ENCODE peak calls at places on chromosome 11, in four cellular contexts. One of them, this sample, is unnamed.

GRCh38 chr11:35347921-35348331 is 71.4 kb downstream of the SLC1A2 start:
- DNase-seq in endothelial cell of umbilical vein: no peak
- DNase-seq in stomach: no peak
- DNase-seq in breast epithelium: peak
- DNase-seq in this sample: no peak

GRCh38 chr11:441418-442274 is at the start of gene ANO9:
- DNase-seq in breast epithelium: peak
- DNase-seq in stomach: peak
- DNase-seq in endothelial cell of umbilical vein: no peak
- DNase-seq in this sample: peak

GRCh38 chr11:41245184-41245583 is 214.3 kb downstream of the LRRC4C start:
- DNase-seq in endothelial cell of umbilical vein: no peak
- DNase-seq in stomach: no peak
- DNase-seq in breast epithelium: no peak
- DNase-seq in this sample: no peak

GRCh38 chr11:11149671-11150459 is 203.2 kb downstream of the CSNK2A3 start:
- DNase-seq in endothelial cell of umbilical vein: no peak
- DNase-seq in breast epithelium: no peak
- DNase-seq in stomach: no peak
- DNase-seq in this sample: no peak

GRCh38 chr11:86983071-86983488 is 27.9 kb upstream of the FZD4 start:
- DNase-seq in breast epithelium: peak
- DNase-seq in endothelial cell of umbilical vein: peak
- DNase-seq in stomach: peak
- DNase-seq in this sample: no peak

GRCh38 chr11:120545813-120546212 is 34.3 kb downstream of the GRIK4 start:
- DNase-seq in breast epithelium: no peak
- DNase-seq in stomach: no peak
- DNase-seq in endothelial cell of umbilical vein: no peak
- DNase-seq in this sample: no peak

GRCh38 chr11:65089621-65090020 is 5.6 kb downstream of the ZFPL1 start:
- DNase-seq in endothelial cell of umbilical vein: no peak
- DNase-seq in breast epithelium: no peak
- DNase-seq in stomach: no peak
- DNase-seq in this sample: no peak

GRCh38 chr11:110176366-110177056 is 83.3 kb downstream of the ZC3H12C start:
- DNase-seq in breast epithelium: no peak
- DNase-seq in endothelial cell of umbilical vein: no peak
- DNase-seq in stomach: no peak
- DNase-seq in this sample: no peak

GRCh38 chr11:102493524-102493923 is 37.0 kb downstream of the MMP7 start:
- DNase-seq in stomach: no peak
- DNase-seq in endothelial cell of umbilical vein: no peak
- DNase-seq in breast epithelium: no peak
- DNase-seq in this sample: no peak

GRCh38 chr11:61041755-61042518 is 60.4 kb upstream of the CD5 start:
- DNase-seq in stomach: peak
- DNase-seq in breast epithelium: no peak
- DNase-seq in endothelial cell of umbilical vein: peak
- DNase-seq in this sample: no peak

GRCh38 chr11:102810943-102811528 is 13.1 kb upstream of the MMP1 start:
- DNase-seq in stomach: no peak
- DNase-seq in endothelial cell of umbilical vein: peak
- DNase-seq in breast epithelium: no peak
- DNase-seq in this sample: no peak

GRCh38 chr11:46391578-46392420 is at the start of gene CHRM4:
- DNase-seq in stomach: no peak
- DNase-seq in breast epithelium: no peak
- DNase-seq in endothelial cell of umbilical vein: peak
- DNase-seq in this sample: no peak

GRCh38 chr11:20110908-20111669 is 49.2 kb downstream of the DBX1 start:
- DNase-seq in endothelial cell of umbilical vein: peak
- DNase-seq in stomach: peak
- DNase-seq in breast epithelium: peak
- DNase-seq in this sample: peak

GRCh38 chr11:10489444-10489785 is 34.4 kb downstream of the AMPD3 start:
- DNase-seq in endothelial cell of umbilical vein: no peak
- DNase-seq in breast epithelium: no peak
- DNase-seq in stomach: no peak
- DNase-seq in this sample: no peak

GRCh38 chr11:101458161-101458560 is 125.6 kb downstream of the TRPC6 start:
- DNase-seq in endothelial cell of umbilical vein: no peak
- DNase-seq in stomach: no peak
- DNase-seq in breast epithelium: no peak
- DNase-seq in this sample: no peak

GRCh38 chr11:3855808-3856491 is 486 bp downstream of the STIM1 start:
- DNase-seq in stomach: peak
- DNase-seq in breast epithelium: no peak
- DNase-seq in endothelial cell of umbilical vein: peak
- DNase-seq in this sample: peak

GRCh38 chr11:36478700-36479329 is 31.3 kb downstream of the TRAF6 start:
- DNase-seq in endothelial cell of umbilical vein: peak
- DNase-seq in stomach: no peak
- DNase-seq in breast epithelium: no peak
- DNase-seq in this sample: peak

GRCh38 chr11:35488117-35488516 is 37.3 kb downstream of the PAMR1 start:
- DNase-seq in endothelial cell of umbilical vein: no peak
- DNase-seq in breast epithelium: peak
- DNase-seq in stomach: no peak
- DNase-seq in this sample: no peak

GRCh38 chr11:130999086-130999485 is 82.8 kb upstream of the SNX19 start:
- DNase-seq in breast epithelium: no peak
- DNase-seq in stomach: no peak
- DNase-seq in endothelial cell of umbilical vein: peak
- DNase-seq in this sample: no peak

GRCh38 chr11:47587733-47588326 is 1.4 kb downstream of the FAM180B start:
- DNase-seq in stomach: no peak
- DNase-seq in endothelial cell of umbilical vein: no peak
- DNase-seq in breast epithelium: no peak
- DNase-seq in this sample: peak

GRCh38 chr11:45025716-45026492 is 75.2 kb upstream of the TP53I11 start:
- DNase-seq in breast epithelium: no peak
- DNase-seq in stomach: no peak
- DNase-seq in endothelial cell of umbilical vein: peak
- DNase-seq in this sample: peak

GRCh38 chr11:78802058-78802633 is 227.5 kb upstream of the NARS2 start:
- DNase-seq in breast epithelium: no peak
- DNase-seq in endothelial cell of umbilical vein: no peak
- DNase-seq in stomach: peak
- DNase-seq in this sample: no peak

GRCh38 chr11:43278302-43278956 is 33.4 kb upstream of the API5 start:
- DNase-seq in stomach: no peak
- DNase-seq in endothelial cell of umbilical vein: peak
- DNase-seq in breast epithelium: no peak
- DNase-seq in this sample: no peak

GRCh38 chr11:61918251-61919112 is 1.1 kb upstream of the RAB3IL1 start:
- DNase-seq in breast epithelium: peak
- DNase-seq in endothelial cell of umbilical vein: no peak
- DNase-seq in stomach: no peak
- DNase-seq in this sample: no peak

GRCh38 chr11:37248145-37248544 is 650.1 kb upstream of the RAG2 start:
- DNase-seq in endothelial cell of umbilical vein: no peak
- DNase-seq in stomach: no peak
- DNase-seq in breast epithelium: no peak
- DNase-seq in this sample: no peak

GRCh38 chr11:63999349-64000025 is 13.2 kb downstream of the OTUB1 start:
- DNase-seq in breast epithelium: peak
- DNase-seq in stomach: peak
- DNase-seq in endothelial cell of umbilical vein: no peak
- DNase-seq in this sample: no peak

GRCh38 chr11:57650739-57651090 is 1.0 kb upstream of the YPEL4 start:
- DNase-seq in endothelial cell of umbilical vein: no peak
- DNase-seq in breast epithelium: no peak
- DNase-seq in stomach: no peak
- DNase-seq in this sample: no peak
- TF ChIP-seq POLR2AphosphoS5 in endothelial cell of umbilical vein: no peak
- TF ChIP-seq POLR2AphosphoS5 in breast epithelium: no peak
- TF ChIP-seq POLR2AphosphoS5 in stomach: no peak
- TF ChIP-seq POLR2AphosphoS5 in this sample: no peak

GRCh38 chr11:134119094-134119493 is 50.2 kb downstream of the JAM3 start:
- DNase-seq in endothelial cell of umbilical vein: peak
- DNase-seq in stomach: no peak
- DNase-seq in breast epithelium: no peak
- DNase-seq in this sample: no peak
- H3K27ac ChIP-seq in endothelial cell of umbilical vein: peak
- H3K27ac ChIP-seq in stomach: no peak
- H3K27ac ChIP-seq in breast epithelium: peak
- H3K27ac ChIP-seq in this sample: no peak

DNA sequence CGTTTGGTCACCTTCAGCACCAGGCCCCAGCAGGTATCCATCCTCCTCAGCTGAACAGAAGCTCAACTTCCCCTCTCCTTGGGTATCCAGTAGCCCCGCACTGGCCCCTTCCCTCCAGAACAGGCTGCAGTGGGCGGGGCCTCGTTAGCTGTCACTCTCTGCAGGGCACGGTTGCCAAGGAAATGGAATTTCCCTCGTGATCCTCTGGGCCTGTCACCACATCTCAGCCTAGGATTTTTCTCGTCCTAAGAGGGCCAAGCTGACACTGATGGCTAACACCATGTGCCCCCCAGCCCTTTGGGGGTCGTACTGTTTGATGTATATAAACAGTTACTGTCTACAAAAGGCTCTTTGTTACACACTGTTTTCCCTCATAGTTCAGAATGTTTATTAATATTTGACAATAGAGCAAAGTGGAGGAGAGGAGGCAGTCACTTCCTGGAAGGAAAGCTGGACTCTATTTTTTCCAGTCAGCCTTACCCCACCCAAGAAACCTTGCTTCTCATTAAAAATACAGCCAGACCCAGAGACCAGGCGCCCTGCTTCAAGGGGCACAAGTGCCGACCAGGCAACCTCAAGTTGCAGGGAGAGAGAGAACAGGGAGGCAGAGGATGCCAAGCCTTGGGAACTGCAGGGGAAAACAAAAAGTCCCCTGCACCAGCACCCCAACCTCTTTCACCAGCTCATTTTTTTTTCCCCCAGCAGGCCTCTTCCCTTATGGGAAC is 44.5 kb downstream of the FEZ1 start:
- DNase-seq in breast epithelium: no peak
- DNase-seq in stomach: peak
- DNase-seq in endothelial cell of umbilical vein: peak
- DNase-seq in this sample: no peak
- TF ChIP-seq POLR2AphosphoS5 in breast epithelium: no peak
- TF ChIP-seq POLR2AphosphoS5 in stomach: no peak
- TF ChIP-seq POLR2AphosphoS5 in endothelial cell of umbilical vein: no peak
- TF ChIP-seq POLR2AphosphoS5 in this sample: no peak

DNA sequence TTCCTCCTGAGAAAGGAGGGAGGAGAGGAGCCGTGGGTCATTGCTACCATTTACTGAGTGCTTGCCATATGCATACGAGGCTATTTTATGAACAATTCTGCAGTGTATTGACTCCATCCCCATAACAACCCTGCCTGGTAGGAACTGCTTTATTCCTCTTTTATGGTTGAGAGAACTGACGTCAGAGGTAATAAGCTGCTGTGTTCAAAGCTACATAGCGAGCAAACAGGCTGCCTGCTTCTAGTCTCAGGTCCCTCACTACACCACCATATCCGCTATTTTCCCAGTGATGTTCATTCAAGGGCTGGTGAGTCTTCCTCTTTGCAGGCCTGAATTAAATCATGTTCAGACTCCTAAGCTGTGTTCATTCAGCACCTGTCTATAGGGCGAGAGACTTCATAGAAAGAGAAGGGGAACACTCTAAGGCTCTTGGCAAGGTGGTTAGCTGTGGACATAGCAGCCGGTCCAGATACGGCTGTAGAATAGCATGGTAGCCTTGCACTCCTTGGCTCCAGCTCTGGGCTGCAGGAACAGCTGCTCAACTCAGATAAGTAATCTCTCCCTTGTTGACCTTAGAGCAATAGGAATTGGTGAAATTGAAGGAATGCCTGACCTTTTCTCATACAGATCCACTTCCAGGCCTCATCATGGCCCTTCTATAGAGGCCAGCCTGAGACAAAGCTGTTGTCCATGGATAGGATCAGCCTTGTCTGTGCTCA is 82.6 kb downstream of the MICAL2 start:
- DNase-seq in stomach: no peak
- DNase-seq in endothelial cell of umbilical vein: no peak
- DNase-seq in breast epithelium: no peak
- DNase-seq in this sample: no peak
- H3K27ac ChIP-seq in stomach: no peak
- H3K27ac ChIP-seq in endothelial cell of umbilical vein: no peak
- H3K27ac ChIP-seq in breast epithelium: no peak
- H3K27ac ChIP-seq in this sample: no peak

DNA sequence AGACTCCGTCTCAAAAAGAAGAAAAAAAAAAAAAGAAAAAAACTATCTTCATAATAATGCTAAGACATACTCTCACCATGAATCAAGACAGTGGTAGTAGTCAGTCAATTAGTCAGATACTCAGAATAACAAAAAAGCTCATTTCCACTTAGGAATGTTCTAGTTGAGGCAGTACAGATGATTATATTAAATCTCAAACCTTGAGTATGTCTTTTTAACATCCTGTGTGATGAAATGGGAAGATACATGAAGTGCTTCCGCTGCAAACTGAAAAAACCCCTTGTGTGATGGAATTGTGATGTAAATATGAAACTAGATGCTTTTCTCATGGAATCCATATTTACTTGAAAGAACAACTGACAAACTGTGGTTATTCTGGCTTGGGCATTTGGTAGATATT is 13.7 kb downstream of the AMOTL1 start:
- DNase-seq in stomach: no peak
- DNase-seq in breast epithelium: no peak
- DNase-seq in endothelial cell of umbilical vein: no peak
- DNase-seq in this sample: no peak
- TF ChIP-seq POLR2AphosphoS5 in stomach: no peak
- TF ChIP-seq POLR2AphosphoS5 in breast epithelium: no peak
- TF ChIP-seq POLR2AphosphoS5 in endothelial cell of umbilical vein: no peak
- TF ChIP-seq POLR2AphosphoS5 in this sample: no peak

GRCh38 chr11:95789506-95790122 is at the start of gene FAM76B:
- DNase-seq in stomach: peak
- DNase-seq in endothelial cell of umbilical vein: peak
- DNase-seq in breast epithelium: peak
- DNase-seq in this sample: peak
- H3K27ac ChIP-seq in stomach: peak
- H3K27ac ChIP-seq in endothelial cell of umbilical vein: peak
- H3K27ac ChIP-seq in breast epithelium: peak
- H3K27ac ChIP-seq in this sample: peak